ENCODE peak calls at places on chromosome 3, in eight cellular contexts. L is NCI-H69; N is naive thymus-derived CD8-positive, alpha-beta T cell; W is AG20443; X is ELR; S is A549; U is RKO; I is left cardiac atrium. T is an unnamed sample.

GRCh38 chr3:162721736-162722135 is 1225.1 kb downstream of the OTOL1 start:
- DNase-seq in L (no peak), N (no peak), W (no peak), X (no peak), S (peak; percentile 11), U (no peak), I (no peak), T (no peak)

GRCh38 chr3:49173792-49174170 is 2.4 kb downstream of the KLHDC8B start:
- DNase-seq in L (peak; percentile 68), N (no peak), W (no peak), X (no peak), S (no peak), U (no peak), I (no peak), T (no peak)

GRCh38 chr3:53846134-53846850 is at the start of the genes CHDH and IL17RB:
- DNase-seq in L (peak; percentile 83), N (no peak), W (peak; percentile 74), X (no peak), S (peak; percentile 49), U (peak; percentile 59), I (peak; percentile 68), T (no peak)

GRCh38 chr3:149813367-149814281 is 609 bp downstream of the RNF13 start:
- DNase-seq in L (peak; percentile 57), N (peak; percentile 24), W (peak; percentile 42), X (peak; percentile 62), S (peak; percentile 17), U (peak; percentile 68), I (peak; percentile 24), T (no peak)

GRCh38 chr3:60086811-60087210 is 1037.0 kb upstream of the CFAP20DC start:
- DNase-seq in L (peak; percentile 8), N (no peak), W (peak; percentile 48), X (peak; percentile 4), S (no peak), U (peak; percentile 6), I (no peak), T (no peak)

GRCh38 chr3:185420762-185421161 is 57.8 kb downstream of the MAP3K13 start:
- DNase-seq in L (peak; percentile 80), N (no peak), W (no peak), X (no peak), S (peak; percentile 7), U (no peak), I (no peak), T (no peak)

GRCh38 chr3:184005981-184006507 is 11.6 kb downstream of the ABCC5 start:
- DNase-seq in L (peak; percentile 99), N (no peak), W (no peak), X (no peak), S (peak; percentile 24), U (no peak), I (peak; percentile 62), T (no peak)

GRCh38 chr3:147405552-147406254 is 640 bp downstream of the ZIC4 start:
- DNase-seq in L (no peak), N (no peak), W (no peak), X (no peak), S (no peak), U (no peak), I (no peak), T (no peak)

GRCh38 chr3:109442531-109442930 is 105.2 kb upstream of the DPPA4 start:
- DNase-seq in L (no peak), N (no peak), W (no peak), X (peak; percentile 4), S (no peak), U (no peak), I (no peak), T (no peak)

GRCh38 chr3:69012836-69013255 is 638 bp downstream of the EOGT start:
- DNase-seq in L (no peak), N (no peak), W (no peak), X (peak; percentile 68), S (peak; percentile 30), U (peak; percentile 73), I (peak; percentile 78), T (no peak)

GRCh38 chr3:119427669-119428068 is 35.7 kb downstream of the TMEM39A start:
- DNase-seq in L (no peak), N (no peak), W (no peak), X (no peak), S (peak; percentile 36), U (no peak), I (no peak), T (no peak)

GRCh38 chr3:78023257-78023656 is 983.4 kb downstream of the ROBO2 start:
- DNase-seq in L (no peak), N (no peak), W (no peak), X (no peak), S (no peak), U (no peak), I (no peak), T (no peak)

GRCh38 chr3:15462451-15462850 is 35.1 kb downstream of the EAF1 start:
- DNase-seq in L (no peak), N (no peak), W (no peak), X (no peak), S (no peak), U (no peak), I (no peak), T (no peak)

T was measured in SK-N-MC.